ENCODE peak calls at places on chromosomes 7 and 10, in ten cellular contexts. T is IMR-90, D is A172, E is HepG2, N is GDM1, X is RWPE1, M is posterior cingulate gyrus, Z is progenitor cell of endocrine pancreas, V is ELR, I is NCI-H1105 treated with DMSO at 0.1 percent for 48 hours. Y is an unnamed sample.

GRCh38 chr7:139471740-139472353 is 11.6 kb downstream of the KLRG2 start:
- DNase-seq in T (peak; percentile 57), D (peak; percentile 40), E (peak; percentile 28), N (no peak), X (no peak), M (no peak), Z (no peak), V (peak; percentile 24), I (no peak), Y (no peak)

GRCh38 chr10:12351447-12351846 is 2.1 kb downstream of the CAMK1D start:
- DNase-seq in T (no peak), D (no peak), E (no peak), N (peak; percentile 26), X (no peak), M (no peak), Z (no peak), V (no peak), I (no peak), Y (no peak)

GRCh38 chr10:124518366-124518765 is 56.7 kb downstream of the LHPP start:
- DNase-seq in T (no peak), D (no peak), E (no peak), N (no peak), X (no peak), M (no peak), Z (no peak), V (no peak), I (no peak), Y (no peak)

GRCh38 chr7:30923009-30923773 is 11.5 kb downstream of the AQP1 start:
- DNase-seq in T (no peak), D (no peak), E (no peak), N (no peak), X (no peak), M (peak; percentile 8), Z (no peak), V (no peak), I (no peak), Y (no peak)

GRCh38 chr7:95989301-95989700 is 216.9 kb downstream of the DYNC1I1 start:
- DNase-seq in T (no peak), D (no peak), E (no peak), N (no peak), X (no peak), M (no peak), Z (no peak), V (no peak), I (no peak), Y (no peak)

GRCh38 chr10:49138361-49138891 is 4.6 kb upstream of the FAM170B start:
- DNase-seq in T (peak; percentile 87), D (peak; percentile 24), E (no peak), N (no peak), X (no peak), M (no peak), Z (no peak), V (peak; percentile 63), I (no peak), Y (no peak)

GRCh38 chr7:23020742-23021401 is 6.9 kb upstream of the HYCC1 start:
- DNase-seq in T (peak; percentile 88), D (peak; percentile 91), E (no peak), N (no peak), X (peak; percentile 87), M (no peak), Z (no peak), V (peak; percentile 97), I (no peak), Y (no peak)

GRCh38 chr7:50206521-50207250 is 97.8 kb upstream of the IKZF1 start:
- DNase-seq in T (no peak), D (no peak), E (peak; percentile 40), N (peak; percentile 54), X (peak; percentile 11), M (no peak), Z (no peak), V (no peak), I (no peak), Y (no peak)

GRCh38 chr10:76336213-76336963 is 905.0 kb downstream of the LRMDA start:
- DNase-seq in T (no peak), D (no peak), E (peak; percentile 77), N (no peak), X (no peak), M (no peak), Z (no peak), V (no peak), I (no peak), Y (no peak)

GRCh38 chr7:20131776-20132175 is 85.4 kb downstream of the MACC1 start:
- DNase-seq in T (no peak), D (no peak), E (no peak), N (no peak), X (no peak), M (no peak), Z (no peak), V (no peak), I (no peak), Y (no peak)

GRCh38 chr10:76946268-76946667 is 691.3 kb downstream of the KCNMA1 start:
- DNase-seq in T (peak; percentile 66), D (no peak), E (no peak), N (no peak), X (no peak), M (no peak), Z (no peak), V (peak; percentile 31), I (no peak), Y (no peak)

GRCh38 chr7:7745258-7745657 is 26.9 kb upstream of the RPA3 start:
- DNase-seq in T (no peak), D (no peak), E (no peak), N (no peak), X (no peak), M (no peak), Z (no peak), V (no peak), I (no peak), Y (no peak)

GRCh38 chr7:143299840-143300239 is 11.7 kb downstream of the CASP2 start:
- DNase-seq in T (no peak), D (no peak), E (peak; percentile 36), N (peak; percentile 35), X (no peak), M (no peak), Z (no peak), V (peak; percentile 38), I (peak; percentile 3), Y (no peak)

GRCh38 chr7:5557920-5558401 is 134.3 kb upstream of the TNRC18 start:
- DNase-seq in T (peak; percentile 11), D (peak; percentile 59), E (peak; percentile 63), N (no peak), X (peak; percentile 65), M (peak; percentile 29), Z (no peak), V (peak; percentile 64), I (no peak), Y (peak; percentile 58)

GRCh38 chr7:13800694-13801448 is 188.6 kb downstream of the ETV1 start:
- DNase-seq in T (peak; percentile 96), D (peak; percentile 83), E (no peak), N (no peak), X (peak; percentile 68), M (no peak), Z (no peak), V (peak; percentile 98), I (peak; percentile 11), Y (no peak)

GRCh38 chr10:66925896-66926719 is at the start of gene LRRTM3:
- DNase-seq in T (peak; percentile 73), D (peak; percentile 74), E (peak; percentile 56), N (peak; percentile 35), X (peak; percentile 66), M (peak; percentile 53), Z (peak; percentile 16), V (peak; percentile 83), I (peak; percentile 28), Y (no peak)

GRCh38 chr7:117091721-117092120 is 138.4 kb downstream of the ST7 start:
- DNase-seq in T (no peak), D (no peak), E (no peak), N (no peak), X (no peak), M (no peak), Z (no peak), V (no peak), I (no peak), Y (no peak)

GRCh38 chr10:91592282-91593020 is 40.4 kb downstream of the PPP1R3C start:
- DNase-seq in T (no peak), D (no peak), E (no peak), N (no peak), X (no peak), M (no peak), Z (no peak), V (no peak), I (peak; percentile 42), Y (no peak)

GRCh38 chr10:106399112-106399511 is 765.4 kb downstream of the SORCS1 start:
- DNase-seq in T (no peak), D (no peak), E (no peak), N (no peak), X (no peak), M (no peak), Z (no peak), V (no peak), I (no peak), Y (no peak)

GRCh38 chr10:79400567-79401004 is 44.8 kb downstream of the ZCCHC24 start:
- DNase-seq in T (no peak), D (no peak), E (peak; percentile 37), N (peak; percentile 13), X (peak; percentile 54), M (no peak), Z (peak; percentile 37), V (peak; percentile 50), I (peak; percentile 0), Y (peak; percentile 88)

GRCh38 chr10:14326581-14326980 is 4.1 kb downstream of the FRMD4A start:
- DNase-seq in T (no peak), D (no peak), E (no peak), N (no peak), X (no peak), M (no peak), Z (no peak), V (no peak), I (no peak), Y (no peak)

GRCh38 chr7:128167316-128167691 is 73.8 kb upstream of the LEP start:
- DNase-seq in T (peak; percentile 75), D (peak; percentile 68), E (no peak), N (no peak), X (peak; percentile 60), M (peak; percentile 53), Z (no peak), V (peak; percentile 53), I (peak; percentile 64), Y (no peak)

GRCh38 chr10:14074062-14074884 is 256.5 kb downstream of the FRMD4A start:
- DNase-seq in T (peak; percentile 100), D (peak; percentile 94), E (peak; percentile 27), N (no peak), X (peak; percentile 94), M (no peak), Z (no peak), V (peak; percentile 100), I (peak; percentile 80), Y (no peak)

GRCh38 chr10:112812571-112812970 is 137.5 kb upstream of the TCF7L2 start:
- DNase-seq in T (no peak), D (no peak), E (no peak), N (no peak), X (no peak), M (no peak), Z (no peak), V (no peak), I (no peak), Y (no peak)

GRCh38 chr7:12889391-12889790 is 202.0 kb downstream of the ARL4A start:
- DNase-seq in T (peak; percentile 51), D (peak; percentile 57), E (no peak), N (no peak), X (no peak), M (no peak), Z (no peak), V (peak; percentile 55), I (no peak), Y (no peak)

GRCh38 chr7:23476286-23477169 is 6.2 kb upstream of the IGF2BP3 start:
- DNase-seq in T (no peak), D (no peak), E (no peak), N (no peak), X (no peak), M (no peak), Z (no peak), V (peak; percentile 49), I (peak; percentile 42), Y (no peak)

GRCh38 chr7:130719550-130719949 is 14.5 kb downstream of the KLF14 start:
- DNase-seq in T (no peak), D (peak; percentile 28), E (no peak), N (no peak), X (no peak), M (no peak), Z (no peak), V (no peak), I (no peak), Y (no peak)

GRCh38 chr10:115845958-115846357 is 427.0 kb downstream of the GFRA1 start:
- DNase-seq in T (no peak), D (no peak), E (no peak), N (no peak), X (no peak), M (no peak), Z (no peak), V (no peak), I (no peak), Y (no peak)

Y was measured in stimulated activated effector memory CD8-positive, alpha-beta T cell treated with anti-CD3 and anti-CD28 coated beads, Interleukin-12 subunit alpha, Interleukin-12 subunit beta, amount 100 ng/mL, for 72 hours.